ENCODE peak calls at places on chromosomes 16 and 17, in eight cellular contexts. I is ovary, V is tibial nerve, O is cardiac muscle cell, U is fibroblast of lung, B is endothelial cell, N is neural progenitor cell, S is prostate gland. K is an unnamed sample.

GRCh38 chr17:75244133-75244866 is 17.1 kb downstream of the GGA3 start:
- DNase-seq in I (no peak), V (no peak), O (no peak), U (no peak), B (no peak), N (no peak), S (no peak), K (no peak)

GRCh38 chr16:27318399-27319256 is 4.9 kb downstream of the IL4R start:
- DNase-seq in I (no peak), V (no peak), O (peak), U (peak), B (peak), N (no peak), S (no peak), K (peak)

GRCh38 chr16:87471278-87472141 is 21.3 kb downstream of the ZCCHC14 start:
- DNase-seq in I (no peak), V (no peak), O (no peak), U (no peak), B (no peak), N (peak), S (no peak), K (no peak)

GRCh38 chr17:3585826-3586225 is 23.4 kb downstream of the TRPV1 start:
- DNase-seq in I (no peak), V (no peak), O (no peak), U (no peak), B (no peak), N (no peak), S (no peak), K (no peak)

GRCh38 chr17:75318615-75319222 is 29.5 kb upstream of the SLC25A19 start:
- DNase-seq in I (no peak), V (no peak), O (no peak), U (no peak), B (no peak), N (no peak), S (no peak), K (no peak)

GRCh38 chr16:19785512-19786130 is 67.5 kb downstream of the IQCK start:
- DNase-seq in I (no peak), V (peak), O (no peak), U (no peak), B (no peak), N (no peak), S (no peak), K (no peak)

GRCh38 chr17:37772982-37773381 is 28.1 kb upstream of the HNF1B start:
- DNase-seq in I (no peak), V (no peak), O (no peak), U (no peak), B (no peak), N (no peak), S (no peak), K (no peak)

GRCh38 chr16:714558-715447 is at the start of gene METRN:
- DNase-seq in I (peak), V (peak), O (peak), U (peak), B (peak), N (peak), S (peak), K (peak)

GRCh38 chr17:49901460-49902331 is 53.8 kb upstream of the TAC4 start:
- DNase-seq in I (no peak), V (no peak), O (peak), U (no peak), B (no peak), N (peak), S (no peak), K (no peak)

DNA sequence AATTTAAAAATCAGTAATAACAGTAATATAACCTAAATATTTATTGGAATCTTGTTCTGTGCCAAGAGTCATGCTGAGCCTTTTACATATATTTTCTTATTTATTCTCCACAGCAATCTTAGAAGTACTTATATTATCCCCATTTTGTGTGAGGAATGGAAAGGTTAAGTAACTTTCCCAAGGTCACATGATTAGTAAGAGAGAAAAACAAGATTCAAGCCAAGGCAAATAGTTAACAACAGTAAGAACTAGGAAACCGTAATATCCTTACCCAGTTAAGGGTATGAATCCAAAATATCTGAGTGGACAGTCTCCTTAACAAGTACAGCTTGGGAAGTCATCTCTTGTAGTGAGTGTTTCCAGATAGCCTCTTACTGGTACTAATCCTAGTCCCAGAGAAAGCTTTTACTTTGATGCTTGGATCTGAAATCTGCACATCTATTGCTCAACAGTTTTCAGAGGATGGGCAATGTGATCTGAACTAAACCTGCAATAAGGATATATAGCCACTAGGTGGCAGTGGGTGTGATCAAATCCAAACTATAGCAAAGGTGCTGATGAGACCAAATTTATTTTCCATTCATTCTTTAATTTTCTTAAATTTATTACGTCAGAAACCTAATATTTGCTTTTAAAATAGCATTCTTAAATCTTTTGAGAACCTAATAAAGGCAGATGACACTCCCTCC is 23.3 kb downstream of the SHISA6 start:
- DNase-seq in I (no peak), V (no peak), O (no peak), U (no peak), B (no peak), N (no peak), S (no peak), K (no peak)
- TF ChIP-seq CTCF in I (no peak), V (no peak), O (no peak), U (no peak), B (peak), N (peak), S (no peak), K (no peak)

GRCh38 chr17:7859028-7859427 is 1.2 kb downstream of the CYB5D1 start:
- DNase-seq in I (no peak), V (no peak), O (no peak), U (no peak), B (no peak), N (no peak), S (no peak), K (no peak)

GRCh38 chr17:7856840-7857723 is at the start of gene NAA38:
- DNase-seq in I (peak), V (peak), O (peak), U (peak), B (peak), N (peak), S (peak), K (peak)

GRCh38 chr17:7857724-7858486 is at the start of gene CYB5D1:
- DNase-seq in I (peak), V (peak), O (peak), U (peak), B (peak), N (peak), S (peak), K (peak)

GRCh38 chr17:7856081-7856791 is 1.1 kb downstream of the NAA38 start:
- DNase-seq in I (peak), V (peak), O (no peak), U (peak), B (peak), N (peak), S (peak), K (no peak)

DNA sequence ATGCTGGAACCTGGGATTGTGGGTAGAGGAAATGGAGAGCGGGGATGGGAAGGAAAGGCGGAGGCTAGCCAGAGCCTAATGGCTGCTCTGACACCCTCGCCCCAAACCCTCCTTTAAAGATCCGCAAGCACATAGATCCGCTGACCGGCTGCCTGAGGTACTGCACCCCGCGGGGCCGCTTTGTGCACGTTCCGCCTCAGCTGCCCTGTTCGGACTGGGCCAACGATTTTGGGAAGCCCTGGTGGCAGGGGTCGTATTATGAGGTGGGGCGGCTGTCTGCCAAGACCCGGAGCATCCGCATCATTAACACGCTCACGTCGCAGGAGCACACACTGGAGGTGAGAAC is 657 bp downstream of the CYB5D1 start:
- DNase-seq in I (peak), V (no peak), O (peak), U (peak), B (peak), N (peak), S (no peak), K (no peak)
- TF ChIP-seq CTCF in I (peak), V (peak), O (peak), U (peak), B (peak), N (peak), S (peak), K (peak)

GRCh38 chr17:18321309-18321708 is 6.2 kb downstream of the SMCR8 start:
- DNase-seq in I (no peak), V (no peak), O (peak), U (peak), B (no peak), N (peak), S (no peak), K (no peak)
- TF ChIP-seq CTCF in I (no peak), V (no peak), O (peak), U (no peak), B (no peak), N (peak), S (no peak), K (no peak)

DNA sequence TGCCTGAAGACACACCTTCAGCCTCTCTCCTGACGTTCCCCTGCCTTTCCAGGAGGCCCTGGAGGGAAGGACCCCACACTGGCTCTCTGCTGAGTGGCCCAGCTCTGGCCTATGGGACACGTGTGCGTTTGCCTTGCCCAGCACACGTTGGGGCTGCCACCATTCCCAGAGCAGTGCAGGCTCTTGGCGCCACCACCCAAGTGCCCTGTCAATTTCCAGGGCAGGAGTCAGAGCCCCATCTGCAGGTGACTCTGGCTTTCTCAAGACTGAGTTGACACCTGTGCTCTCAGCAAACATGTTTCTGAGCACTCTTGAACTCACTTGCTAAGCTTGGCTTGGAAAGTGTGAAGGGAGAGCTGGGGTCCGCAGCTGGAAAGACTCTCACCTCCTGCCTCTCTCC is 4.7 kb upstream of the IRF8 start:
- DNase-seq in I (no peak), V (no peak), O (no peak), U (no peak), B (no peak), N (no peak), S (no peak), K (no peak)
- TF ChIP-seq CTCF in I (no peak), V (no peak), O (no peak), U (no peak), B (no peak), N (no peak), S (no peak), K (peak)

GRCh38 chr16:64469906-64470702 is 651.8 kb downstream of the CDH11 start:
- DNase-seq in I (peak), V (peak), O (peak), U (no peak), B (no peak), N (peak), S (no peak), K (no peak)
- TF ChIP-seq CTCF in I (no peak), V (no peak), O (peak), U (peak), B (no peak), N (no peak), S (no peak), K (no peak)

GRCh38 chr16:24041834-24042631 is 206.2 kb downstream of the PRKCB start:
- DNase-seq in I (no peak), V (peak), O (peak), U (peak), B (peak), N (peak), S (peak), K (no peak)
- TF ChIP-seq CTCF in I (no peak), V (peak), O (peak), U (peak), B (peak), N (peak), S (peak), K (peak)

GRCh38 chr16:49281843-49282642 is 405 bp upstream of the CBLN1 start:
- DNase-seq in I (peak), V (peak), O (peak), U (peak), B (peak), N (peak), S (peak), K (peak)
- TF ChIP-seq CTCF in I (no peak), V (peak), O (peak), U (no peak), B (peak), N (peak), S (peak), K (peak)

DNA sequence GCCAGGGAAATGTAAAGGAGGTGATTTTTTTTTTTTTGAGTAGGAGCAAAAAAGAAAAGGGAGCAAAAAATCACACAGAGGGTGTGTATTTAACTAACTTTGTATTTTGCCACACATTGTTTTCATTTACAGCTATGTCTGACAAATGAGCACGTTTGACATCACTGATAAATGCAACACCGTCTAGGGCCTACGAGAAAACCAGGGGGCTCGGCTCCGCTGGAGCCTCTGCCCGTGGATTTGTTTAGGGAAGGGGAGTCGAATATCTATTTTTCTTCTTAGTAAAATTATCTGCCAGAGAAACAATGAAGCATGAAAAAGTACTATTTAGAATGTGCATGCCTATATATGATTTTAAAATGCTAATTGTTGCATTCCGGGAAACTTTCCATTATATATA is 6.8 kb downstream of the MAF start:
- DNase-seq in I (no peak), V (no peak), O (no peak), U (no peak), B (no peak), N (no peak), S (no peak), K (no peak)
- TF ChIP-seq CTCF in I (no peak), V (no peak), O (no peak), U (no peak), B (no peak), N (no peak), S (no peak), K (no peak)

GRCh38 chr17:5902671-5903070 is 167.5 kb upstream of the WSCD1 start:
- DNase-seq in I (no peak), V (no peak), O (no peak), U (no peak), B (no peak), N (no peak), S (no peak), K (no peak)

GRCh38 chr17:5898406-5898805 is 171.8 kb upstream of the WSCD1 start:
- DNase-seq in I (no peak), V (no peak), O (no peak), U (no peak), B (no peak), N (no peak), S (no peak), K (no peak)

GRCh38 chr17:5901731-5902660 is 168.2 kb upstream of the WSCD1 start:
- DNase-seq in I (no peak), V (no peak), O (no peak), U (no peak), B (no peak), N (no peak), S (no peak), K (no peak)

GRCh38 chr17:5897320-5897911 is 172.8 kb upstream of the WSCD1 start:
- DNase-seq in I (no peak), V (no peak), O (no peak), U (no peak), B (peak), N (peak), S (no peak), K (no peak)

DNA sequence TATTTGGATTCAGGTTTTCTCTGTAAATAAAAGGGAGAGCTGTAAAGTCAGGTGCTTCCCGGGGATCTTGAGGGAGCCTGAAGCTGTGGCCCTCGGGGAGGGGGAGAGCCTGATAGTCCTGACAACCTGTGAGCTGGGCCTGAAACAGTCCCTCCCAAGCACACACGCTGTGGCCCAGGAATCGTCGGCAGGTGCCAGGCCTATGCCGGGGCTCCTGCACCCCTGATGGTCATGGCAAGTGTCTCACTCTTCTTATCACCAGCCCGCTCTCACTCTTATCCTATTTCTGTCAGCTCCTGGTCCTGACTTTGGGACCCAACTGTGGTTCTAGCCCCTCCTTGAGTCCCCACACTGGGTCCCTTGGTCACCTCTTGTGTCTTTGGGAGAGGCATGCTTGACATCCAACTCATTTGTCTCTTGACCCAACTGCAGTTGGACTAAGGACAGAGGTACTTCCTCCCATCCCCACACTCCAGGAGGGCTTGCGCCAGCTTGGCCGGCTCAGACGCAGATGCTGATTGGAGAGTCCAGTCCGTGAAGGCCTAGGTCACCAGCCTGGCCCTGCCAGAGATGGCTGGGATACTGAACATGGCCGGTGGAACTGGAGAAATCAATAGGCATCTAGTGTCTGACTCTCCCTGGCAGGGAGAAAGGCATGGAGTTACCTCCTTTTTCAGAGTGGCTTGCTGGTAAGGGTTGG is 170.5 kb upstream of the WSCD1 start:
- DNase-seq in I (no peak), V (no peak), O (no peak), U (no peak), B (no peak), N (no peak), S (no peak), K (no peak)
- TF ChIP-seq CTCF in I (no peak), V (no peak), O (no peak), U (no peak), B (no peak), N (no peak), S (no peak), K (no peak)

K was measured in RWPE2.